ENCODE peak calls at places on chromosome 1, in five cellular contexts. K, D, U, O and J are unnamed samples.

GRCh38 chr1:208203127-208203847 is 40.9 kb downstream of the PLXNA2 start:
- DNase-seq in O (no peak), U (peak; percentile 71), K (peak; percentile 76), D (no peak), J (no peak)

GRCh38 chr1:22131875-22132486 is 10.9 kb downstream of the WNT4 start:
- DNase-seq in O (no peak), D (peak; percentile 66), K (no peak), U (peak; percentile 77), J (no peak)

GRCh38 chr1:52534928-52535764 is 17.7 kb downstream of the TUT4 start:
- DNase-seq in O (no peak), D (no peak), K (no peak), U (no peak), J (no peak)

GRCh38 chr1:241531195-241532172 is 694 bp upstream of the KMO start:
- DNase-seq in U (no peak), D (peak; percentile 91), O (no peak), K (no peak), J (no peak)

GRCh38 chr1:53878492-53879105 is 11.0 kb downstream of the YIPF1 start:
- DNase-seq in K (peak; percentile 8), D (peak; percentile 67), O (no peak), U (no peak), J (no peak)

GRCh38 chr1:98949606-98950005 is 55.1 kb downstream of the PLPPR5 start:
- DNase-seq in O (no peak), D (no peak), U (no peak), K (no peak), J (no peak)

GRCh38 chr1:219257751-219258150 is 84.1 kb downstream of the LYPLAL1 start:
- DNase-seq in K (no peak), U (no peak), O (no peak), D (no peak), J (no peak)

GRCh38 chr1:21932127-21932526 is 5.0 kb downstream of the HSPG2 start:
- DNase-seq in O (peak; percentile 73), U (no peak), D (no peak), K (peak; percentile 37), J (no peak)

GRCh38 chr1:31335007-31335406 is 37.9 kb downstream of the FABP3 start:
- DNase-seq in D (peak; percentile 54), U (no peak), K (peak; percentile 7), O (no peak), J (no peak)

GRCh38 chr1:54273837-54274192 is 73.8 kb downstream of the MRPL37 start:
- DNase-seq in U (peak; percentile 77), D (no peak), K (no peak), O (peak; percentile 39), J (no peak)

GRCh38 chr1:234067584-234067983 is 163.1 kb downstream of the SLC35F3 start:
- DNase-seq in O (no peak), U (no peak), D (no peak), K (no peak), J (no peak)

GRCh38 chr1:79811173-79811572 is 804.6 kb upstream of the ADGRL4 start:
- DNase-seq in D (no peak), K (peak; percentile 22), U (no peak), O (no peak), J (no peak)

GRCh38 chr1:31755850-31756492 is 8.2 kb downstream of the ADGRB2 start:
- DNase-seq in D (no peak), K (no peak), O (no peak), U (no peak), J (no peak)

GRCh38 chr1:8816831-8817412 is 518 bp downstream of the RERE start:
- DNase-seq in O (peak; percentile 11), D (peak; percentile 38), K (no peak), U (peak; percentile 55), J (peak; percentile 89)

GRCh38 chr1:15998929-15999328 is 5.1 kb upstream of the SRARP start:
- DNase-seq in D (no peak), U (no peak), K (no peak), O (no peak), J (no peak)

GRCh38 chr1:41434748-41435449 is 49.6 kb downstream of the EDN2 start:
- DNase-seq in O (no peak), U (no peak), K (peak; percentile 67), D (no peak), J (no peak)

GRCh38 chr1:24575905-24576587 is 20.2 kb downstream of the NCMAP start:
- DNase-seq in O (no peak), D (no peak), U (no peak), K (no peak), J (no peak)

DNA sequence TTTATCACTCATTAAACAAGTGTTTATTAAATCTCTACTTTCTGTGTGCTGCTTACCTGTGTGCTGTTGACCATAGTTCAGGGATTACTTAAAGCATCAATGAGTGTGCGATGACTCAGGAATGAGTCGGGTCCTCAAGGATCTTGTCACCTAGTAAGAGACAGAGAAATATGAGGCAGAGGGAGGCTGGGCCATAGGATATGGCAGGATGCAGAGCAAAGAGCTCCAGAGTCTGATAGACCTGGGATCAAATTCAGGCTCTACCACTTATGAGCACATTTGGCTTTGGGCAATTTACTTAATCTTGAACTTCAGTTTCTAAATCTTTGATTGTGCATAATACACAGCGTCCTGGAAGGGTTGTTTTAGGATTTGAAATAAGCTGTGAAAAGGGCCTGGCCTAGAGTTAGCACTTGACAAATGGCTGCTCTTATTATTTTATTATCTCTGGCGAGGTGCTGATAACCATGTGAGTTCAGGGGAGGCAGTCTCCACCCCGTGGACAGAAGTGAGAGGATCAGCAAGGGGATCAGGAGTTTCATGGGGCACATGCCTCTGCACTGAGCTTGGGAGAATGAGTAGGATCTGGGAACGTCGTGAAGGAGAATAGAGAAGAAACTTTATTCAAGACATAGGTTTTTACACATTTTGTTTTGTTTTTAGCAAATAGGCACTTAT is 94.5 kb downstream of the ROR1 start:
- DNase-seq in U (no peak), K (no peak), O (no peak), D (peak; percentile 24), J (no peak)
- TF ChIP-seq CTCF in U (no peak), K (peak; percentile 17), O (no peak), D (peak; percentile 50), J (no peak)

GRCh38 chr1:196409586-196409985 is 198.7 kb downstream of the KCNT2 start:
- DNase-seq in D (no peak), K (peak; percentile 27), O (no peak), U (no peak), J (no peak)
- H3K27ac ChIP-seq in D (no peak overlapping the region), K (peak overlapping the region; percentile 28), O (no peak overlapping the region), U (no peak overlapping the region), J (no peak overlapping the region)

DNA sequence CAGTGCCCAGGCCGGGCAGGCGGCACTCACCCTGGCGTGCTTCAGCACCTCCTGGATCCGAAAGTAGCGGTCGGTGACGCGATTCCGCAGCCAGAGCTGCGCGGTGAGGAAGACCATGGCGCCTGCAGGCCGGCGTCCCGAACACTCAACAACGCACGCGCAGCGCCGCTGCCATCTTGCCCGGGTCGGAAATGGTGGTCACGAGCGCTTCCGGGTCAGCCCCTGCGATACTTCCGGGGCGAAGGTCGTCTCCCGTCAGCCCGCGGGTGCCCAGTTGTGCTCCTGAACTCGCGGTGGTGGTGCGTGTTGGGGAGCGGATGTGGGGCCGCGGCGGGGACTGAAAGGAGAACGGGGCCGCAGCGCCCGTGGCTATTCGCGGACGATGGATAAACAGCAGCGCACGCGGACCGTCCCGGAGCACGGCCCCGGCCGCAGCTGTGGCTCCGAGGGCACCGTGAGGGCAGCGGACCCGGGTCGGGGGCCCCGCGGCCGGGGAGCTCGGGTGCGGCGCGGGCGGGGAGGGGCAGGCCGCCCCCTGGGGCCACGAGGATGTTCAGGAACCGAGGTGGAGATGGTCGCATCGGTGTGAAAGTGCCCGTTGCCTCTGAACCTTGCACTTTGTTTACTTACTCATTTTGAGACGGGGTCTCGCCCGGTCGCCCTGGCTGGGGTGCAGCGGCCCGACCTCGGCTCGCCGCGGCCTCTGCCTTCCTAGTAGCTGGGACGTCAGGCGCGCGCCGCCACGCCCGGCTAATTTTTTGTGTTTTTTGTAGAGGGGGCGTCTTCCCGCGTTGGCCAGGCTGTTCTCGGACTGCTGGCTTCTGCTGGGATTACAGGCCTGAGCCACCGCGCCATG is at the start of gene MRPL20:
- DNase-seq in D (peak; percentile 95), K (peak; percentile 87), U (peak; percentile 97), O (peak; percentile 91), J (no peak)
- TF ChIP-seq CTCF in D (no peak), K (peak; percentile 34), U (no peak), O (no peak), J (no peak)

GRCh38 chr1:19310720-19311502 is 1.0 kb downstream of the AKR7A2 start:
- DNase-seq in O (no peak), K (no peak), D (peak; percentile 18), U (peak; percentile 33), J (no peak)
- H3K27ac ChIP-seq in O (peak overlapping the region; percentile 74), K (no peak overlapping the region), D (no peak overlapping the region), U (peak overlapping the region; percentile 13), J (peak overlapping the region; percentile 86)

GRCh38 chr1:108200627-108201106 is 524 bp upstream of the SLC25A24 start:
- DNase-seq in U (no peak), K (peak; percentile 49), O (peak; percentile 58), D (peak; percentile 28), J (no peak)
- TF ChIP-seq CTCF in U (no peak), K (peak; percentile 40), O (no peak), D (peak; percentile 53), J (no peak)

GRCh38 chr1:147618077-147618569 is 52.2 kb downstream of the ACP6 start:
- DNase-seq in U (no peak), D (no peak), O (no peak), K (no peak), J (no peak)
- H3K27ac ChIP-seq in U (no peak overlapping the region), D (no peak overlapping the region), O (peak overlapping the region; percentile 81), K (no peak overlapping the region), J (no peak overlapping the region)

DNA sequence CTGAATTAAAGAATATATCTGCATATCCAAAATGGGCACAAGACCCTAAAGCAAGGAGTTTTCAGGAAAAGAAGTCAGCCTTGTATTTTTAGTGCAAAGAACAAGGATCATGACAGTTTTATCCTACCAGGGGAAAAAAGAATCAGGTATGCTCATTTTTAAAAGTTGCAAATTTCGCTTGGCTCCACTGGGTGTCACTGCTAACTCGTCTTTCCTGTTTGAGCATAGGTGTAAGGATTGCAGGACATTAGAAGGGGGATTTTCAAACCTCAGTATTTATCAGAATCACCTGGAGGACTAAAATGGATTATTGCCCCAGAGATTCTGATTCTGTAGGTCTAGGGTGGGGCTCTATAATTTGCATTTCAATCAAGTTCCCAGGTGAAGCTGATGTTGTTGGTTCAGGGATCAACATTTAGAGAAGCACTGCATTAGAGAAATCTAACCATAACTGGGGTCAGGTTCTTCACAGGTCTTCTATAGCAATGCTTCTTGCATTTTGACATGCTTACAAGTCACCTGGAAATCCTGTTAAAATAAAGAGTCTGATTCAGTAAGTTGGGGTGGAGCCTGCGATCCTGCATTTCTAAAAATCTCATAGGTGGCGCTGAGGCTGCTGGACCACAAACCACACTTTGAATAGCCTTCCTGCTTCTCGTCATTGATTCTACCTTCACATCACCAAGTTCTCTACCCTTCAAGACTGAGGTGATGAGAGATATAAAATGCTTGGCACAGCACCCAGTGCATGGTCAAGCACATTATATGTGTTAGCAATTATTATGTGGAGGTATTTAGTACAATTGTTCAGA is 39.6 kb downstream of the NUF2 start:
- DNase-seq in O (no peak), K (no peak), U (no peak), D (peak; percentile 34), J (no peak)
- TF ChIP-seq CTCF in O (no peak), K (peak; percentile 64), U (no peak), D (peak; percentile 82), J (no peak)